ENCODE peak calls at places on chromosomes 6 and 20, in six cellular contexts. K, G, A, M, O and Q are unnamed samples. For H3K9me3, the result is how much of the 10 kb centered on the place peaks cover.

GRCh38 chr6:54617730-54618129 is 228.8 kb upstream of the FAM83B start:
- DNase-seq in A (no peak), K (peak), G (no peak), M (no peak), O (no peak), Q (no peak)

GRCh38 chr20:22403860-22404608 is 180.3 kb downstream of the FOXA2 start:
- DNase-seq in O (no peak), G (peak), M (no peak), A (no peak), K (no peak), Q (no peak)

GRCh38 chr20:50826121-50826520 is 31.3 kb downstream of the BCAS4 start:
- DNase-seq in K (peak), G (peak), A (no peak), O (no peak), M (no peak), Q (no peak)

GRCh38 chr6:158111987-158112386 is 56.1 kb downstream of the SERAC1 start:
- DNase-seq in K (no peak), M (no peak), O (no peak), A (no peak), G (no peak), Q (no peak)

GRCh38 chr6:1131285-1132079 is 180.4 kb upstream of the FOXQ1 start:
- DNase-seq in O (no peak), G (no peak), M (no peak), K (peak), A (no peak), Q (peak)

GRCh38 chr20:3712279-3712873 is at the start of gene SIGLEC1:
- DNase-seq in M (no peak), K (no peak), O (no peak), A (no peak), G (peak), Q (no peak)

GRCh38 chr20:19937651-19938420 is 79.3 kb upstream of the NAA20 start:
- DNase-seq in K (no peak), M (no peak), O (no peak), G (no peak), A (no peak), Q (no peak)

GRCh38 chr6:158168054-158168303 is at the start of gene SERAC1:
- DNase-seq in O (no peak), A (no peak), G (no peak), M (no peak), K (no peak), Q (no peak)

GRCh38 chr20:25025986-25026605 is 31.8 kb downstream of the ACSS1 start:
- DNase-seq in G (no peak), A (no peak), M (no peak), O (no peak), K (no peak), Q (no peak)

GRCh38 chr6:135861189-135861588 is 9.7 kb downstream of the PDE7B start:
- DNase-seq in G (no peak), A (no peak), M (no peak), K (no peak), O (no peak), Q (no peak)

GRCh38 chr6:31700716-31701401 is 2.3 kb downstream of the ABHD16A start:
- DNase-seq in K (no peak), M (no peak), A (no peak), O (no peak), G (no peak), Q (no peak)

GRCh38 chr6:136599324-136600011 is 49.2 kb upstream of the MAP7 start:
- DNase-seq in K (peak), O (no peak), A (no peak), M (no peak), G (no peak), Q (no peak)

GRCh38 chr6:42766163-42766670 is 15.6 kb upstream of the BICRAL start:
- DNase-seq in O (no peak), M (no peak), G (no peak), A (no peak), K (peak), Q (no peak)

GRCh38 chr6:127186889-127187288 is 68.4 kb downstream of the RSPO3 start:
- DNase-seq in O (peak), G (peak), K (no peak), M (peak), A (peak), Q (peak)

GRCh38 chr6:22784611-22785010 is 215.2 kb downstream of the HDGFL1 start:
- DNase-seq in K (peak), A (no peak), O (no peak), G (no peak), M (no peak), Q (no peak)

GRCh38 chr6:1075444-1075843 is 236.5 kb upstream of the FOXQ1 start:
- DNase-seq in O (no peak), M (no peak), K (peak), G (no peak), A (no peak), Q (no peak)

GRCh38 chr6:46674410-46674809 is 13.3 kb upstream of the TDRD6 start:
- DNase-seq in K (no peak), A (no peak), O (no peak), M (no peak), G (no peak), Q (no peak)

GRCh38 chr20:64146301-64146935 is 17.8 kb upstream of the MYT1 start:
- DNase-seq in A (peak), K (no peak), G (no peak), O (no peak), M (no peak), Q (peak)

GRCh38 chr20:10875653-10876052 is 201.9 kb upstream of the JAG1 start:
- DNase-seq in G (no peak), K (no peak), M (no peak), A (no peak), O (no peak), Q (no peak)

GRCh38 chr6:108781419-108782110 is 66.7 kb upstream of the ARMC2 start:
- DNase-seq in G (peak), M (no peak), K (peak), O (peak), A (no peak), Q (no peak)

GRCh38 chr6:170440437-170440836 is 112.7 kb downstream of the PSMB1 start:
- DNase-seq in O (no peak), A (no peak), K (no peak), G (peak), M (no peak), Q (no peak)

GRCh38 chr20:47681977-47682812 is 103.1 kb downstream of the SULF2 start:
- DNase-seq in O (peak), A (peak), G (peak), K (no peak), M (no peak), Q (no peak)

GRCh38 chr20:59064214-59064722 is 21.7 kb upstream of the PRELID3B start:
- DNase-seq in A (no peak), K (no peak), M (no peak), O (no peak), G (no peak), Q (peak)

GRCh38 chr20:45883100-45883469 is 2.1 kb downstream of the ZSWIM1 start:
- DNase-seq in O (no peak), K (no peak), A (no peak), M (no peak), G (no peak), Q (no peak)

GRCh38 chr20:2451939-2452732 is 18.5 kb downstream of the SNRPB start:
- DNase-seq in G (peak), A (peak), O (peak), K (peak), M (peak), Q (peak)
- TF ChIP-seq CTCF in G (peak), A (peak), O (peak), K (peak), M (peak), Q (peak)

GRCh38 chr6:4801491-4802118 is 25.4 kb downstream of the CDYL start:
- DNase-seq in A (no peak), G (no peak), K (no peak), O (no peak), M (no peak), Q (no peak)

GRCh38 chr6:4804095-4804494 is 27.9 kb downstream of the CDYL start:
- DNase-seq in K (peak), M (no peak), O (no peak), G (no peak), A (no peak), Q (no peak)

GRCh38 chr6:4803343-4803744 is 27.1 kb downstream of the CDYL start:
- DNase-seq in G (no peak), M (no peak), O (no peak), K (no peak), A (no peak), Q (no peak)

GRCh38 chr6:4800662-4801061 is 24.5 kb downstream of the CDYL start:
- DNase-seq in K (no peak), M (no peak), O (no peak), G (no peak), A (no peak), Q (no peak)

GRCh38 chr6:4802312-4802935 is 26.2 kb downstream of the CDYL start:
- DNase-seq in K (no peak), M (no peak), A (no peak), O (no peak), G (no peak), Q (no peak)
- H3K9me3 ChIP-seq in K (under half), M (under half), A (under half), O (under half), G (under half), Q (under half)

DNA sequence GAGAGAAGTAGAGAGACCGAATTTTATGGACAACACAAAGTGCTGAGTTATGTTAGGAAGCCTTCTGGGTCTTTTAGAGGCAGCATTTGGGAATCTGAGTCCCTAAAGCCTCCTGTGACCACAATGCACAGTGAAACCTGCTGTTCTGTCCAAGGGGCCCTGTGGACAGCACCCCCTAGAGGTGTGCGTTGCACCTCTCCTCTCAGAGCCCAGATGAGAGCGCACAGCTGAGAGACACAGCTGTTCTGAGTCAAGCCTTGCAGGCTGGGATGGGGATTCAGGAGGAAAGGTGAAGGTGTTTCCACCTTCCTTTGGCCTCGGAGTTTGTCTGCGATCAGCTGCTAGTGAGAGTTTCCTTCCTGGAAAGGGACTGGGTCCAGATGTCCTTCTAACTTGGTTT is 13.0 kb downstream of the PCK1 start:
- DNase-seq in K (no peak), M (no peak), G (no peak), A (peak), O (no peak), Q (no peak)
- TF ChIP-seq CTCF in K (no peak), M (no peak), G (no peak), A (peak), O (no peak), Q (peak)

GRCh38 chr6:140192018-140192417 is 817.6 kb upstream of the CITED2 start:
- DNase-seq in K (no peak), G (no peak), O (no peak), A (no peak), M (no peak), Q (no peak)
- H3K9me3 ChIP-seq in K (under half), G (under half), O (under half), A (under half), M (under half), Q (under half)

GRCh38 chr6:25472314-25472713 is 179.7 kb upstream of the SCGN start:
- DNase-seq in M (no peak), O (no peak), K (no peak), A (peak), G (no peak), Q (peak)
- TF ChIP-seq CTCF in M (peak), O (no peak), K (peak), A (peak), G (no peak), Q (peak)

DNA sequence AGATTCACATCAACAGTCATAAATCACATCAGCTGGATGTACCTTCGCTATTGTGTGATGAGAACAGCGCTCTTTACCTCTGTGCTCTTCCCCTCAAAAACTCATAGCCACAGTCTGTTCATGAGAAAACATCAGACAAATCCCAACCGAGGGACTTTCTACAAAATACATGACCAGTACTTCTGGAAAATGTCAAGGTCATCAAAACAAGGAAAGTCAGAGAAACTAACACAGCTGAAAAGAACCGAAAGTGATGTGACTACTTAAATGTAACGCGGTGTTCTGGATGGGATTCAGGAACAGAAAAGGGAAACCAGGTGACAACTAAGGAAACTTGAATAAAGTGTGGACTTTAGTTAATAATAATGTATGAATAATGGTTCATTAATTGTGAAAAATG is 112.0 kb upstream of the CBLN4 start:
- DNase-seq in G (no peak), M (no peak), K (no peak), O (no peak), A (no peak), Q (no peak)
- H3K9me3 ChIP-seq in G (under half), M (under half), K (under half), O (under half), A (under half), Q (under half)

GRCh38 chr20:49320460-49320859 is 42.6 kb upstream of the ZNFX1 start:
- DNase-seq in K (peak), A (peak), G (peak), O (no peak), M (no peak), Q (peak)
- TF ChIP-seq CTCF in K (no peak), A (peak), G (peak), O (no peak), M (no peak), Q (peak)

GRCh38 chr20:49285233-49285668 is 7.4 kb upstream of the ZNFX1 start:
- DNase-seq in A (no peak), O (no peak), K (no peak), M (no peak), G (no peak), Q (no peak)
- H3K9me3 ChIP-seq in A (under half), O (under half), K (under half), M (half or more), G (under half), Q (under half)